ENCODE peak calls at places on chromosomes 3 and 15, in four cellular contexts. M, X, A and L are unnamed samples.

GRCh38 chr3:13728487-13728886 is 151.4 kb downstream of the WNT7A start:
- DNase-seq in M (peak), X (no peak), A (no peak), L (peak)

GRCh38 chr15:58247803-58248503 is 109.8 kb downstream of the AQP9 start:
- DNase-seq in M (no peak), X (no peak), A (no peak), L (no peak)

GRCh38 chr3:88034463-88034862 is 24.3 kb downstream of the CGGBP1 start:
- DNase-seq in M (no peak), X (no peak), A (no peak), L (no peak)

GRCh38 chr3:184448321-184449160 is 68.7 kb downstream of the CHRD start:
- DNase-seq in M (no peak), X (peak), A (peak), L (no peak)

GRCh38 chr3:195031574-195032003 is 239.4 kb downstream of the XXYLT1 start:
- DNase-seq in M (peak), X (no peak), A (no peak), L (no peak)

GRCh38 chr3:33505027-33505426 is 64.8 kb upstream of the UBP1 start:
- DNase-seq in M (no peak), X (no peak), A (no peak), L (no peak)

GRCh38 chr3:7788881-7789280 is 712.7 kb upstream of the LMCD1 start:
- DNase-seq in M (peak), X (no peak), A (no peak), L (peak)

GRCh38 chr3:78878011-78878410 is 889.8 kb downstream of the ROBO1 start:
- DNase-seq in M (no peak), X (peak), A (peak), L (no peak)

GRCh38 chr15:54482251-54482650 is 504.0 kb downstream of the UNC13C start:
- DNase-seq in M (peak), X (no peak), A (no peak), L (peak)

GRCh38 chr3:155972885-155973584 is 102.6 kb downstream of the GMPS start:
- DNase-seq in M (no peak), X (no peak), A (no peak), L (no peak)

GRCh38 chr3:52121459-52121795 is 32.8 kb downstream of the POC1A start:
- DNase-seq in M (no peak), X (no peak), A (no peak), L (no peak)

GRCh38 chr15:90957105-90957790 is 2.6 kb downstream of the RCCD1 start:
- DNase-seq in M (peak), X (peak), A (peak), L (peak)

GRCh38 chr3:141594357-141594756 is 107.5 kb downstream of the RASA2 start:
- DNase-seq in M (no peak), X (no peak), A (no peak), L (no peak)

GRCh38 chr3:141150431-141150830 is 81.2 kb upstream of the PXYLP1 start:
- DNase-seq in M (no peak), X (no peak), A (no peak), L (no peak)

GRCh38 chr3:187136936-187137335 is 2.4 kb downstream of the RPL39L start:
- DNase-seq in M (no peak), X (no peak), A (peak), L (no peak)

GRCh38 chr3:124883766-124884473 is 3.2 kb downstream of the ITGB5 start:
- DNase-seq in M (peak), X (no peak), A (peak), L (no peak)

GRCh38 chr3:171346011-171346410 is 114.2 kb downstream of the TNIK start:
- DNase-seq in M (no peak), X (no peak), A (no peak), L (no peak)

GRCh38 chr15:94253742-94254141 is 22.4 kb downstream of the MCTP2 start:
- DNase-seq in M (no peak), X (no peak), A (no peak), L (no peak)

GRCh38 chr15:101017935-101018849 is 99.0 kb downstream of the LRRK1 start:
- DNase-seq in M (no peak), X (peak), A (no peak), L (no peak)

GRCh38 chr15:89499156-89499555 is 2.8 kb upstream of the RHCG start:
- DNase-seq in M (no peak), X (no peak), A (no peak), L (no peak)

GRCh38 chr3:49724586-49724985 is 835 bp upstream of the GMPPB start:
- DNase-seq in M (no peak), X (peak), A (no peak), L (no peak)

GRCh38 chr3:65575376-65575840 is 463.3 kb downstream of the MAGI1 start:
- DNase-seq in M (no peak), X (peak), A (peak), L (no peak)

GRCh38 chr15:67135494-67135893 is 70.1 kb downstream of the SMAD3 start:
- DNase-seq in M (no peak), X (peak), A (peak), L (no peak)

GRCh38 chr3:109687626-109688025 is 350.3 kb upstream of the DPPA4 start:
- DNase-seq in M (no peak), X (no peak), A (no peak), L (no peak)

GRCh38 chr3:186760141-186760813 is 23.1 kb upstream of the EIF4A2 start:
- DNase-seq in M (peak), X (no peak), A (no peak), L (no peak)

GRCh38 chr15:77504310-77504709 is 83.6 kb downstream of the HMG20A start:
- DNase-seq in M (peak), X (no peak), A (no peak), L (no peak)